ENCODE peak calls at places on chromosomes 6 and 20, in six cellular contexts. H, S, V, W, X and G are unnamed samples.

GRCh38 chr20:37335642-37336368 is 10.1 kb upstream of the SRC start:
- DNase-seq in H (no peak), S (no peak), V (peak), W (no peak), X (no peak), G (no peak)

GRCh38 chr6:26536571-26537159 is 1.5 kb upstream of the HMGN4 start:
- DNase-seq in H (peak), S (no peak), V (no peak), W (no peak), X (peak), G (no peak)

GRCh38 chr6:30922447-30922852 is 8.4 kb downstream of the VARS2 start:
- DNase-seq in H (no peak), S (no peak), V (peak), W (no peak), X (no peak), G (no peak)

GRCh38 chr6:161549977-161550655 is 276.3 kb upstream of the AGPAT4 start:
- DNase-seq in H (no peak), S (no peak), V (peak), W (no peak), X (peak), G (no peak)

GRCh38 chr6:50272611-50273010 is 222.9 kb upstream of the DEFB112 start:
- DNase-seq in H (no peak), S (no peak), V (peak), W (no peak), X (no peak), G (no peak)

GRCh38 chr6:12525276-12525675 is 191.3 kb upstream of the PHACTR1 start:
- DNase-seq in H (no peak), S (no peak), V (no peak), W (no peak), X (no peak), G (no peak)

GRCh38 chr20:55961351-55962320 is 43.7 kb downstream of the CBLN4 start:
- DNase-seq in H (no peak), S (no peak), V (no peak), W (no peak), X (no peak), G (no peak)

GRCh38 chr6:130365166-130366010 is 429 bp upstream of the TMEM200A start:
- DNase-seq in H (no peak), S (no peak), V (no peak), W (no peak), X (no peak), G (no peak)

GRCh38 chr6:167793421-167793820 is 33.3 kb upstream of the AFDN start:
- DNase-seq in H (no peak), S (no peak), V (peak), W (no peak), X (no peak), G (no peak)

GRCh38 chr20:50806126-50806768 is 11.4 kb downstream of the BCAS4 start:
- DNase-seq in H (no peak), S (no peak), V (no peak), W (no peak), X (no peak), G (no peak)

GRCh38 chr6:89145461-89145961 is 344 bp upstream of the PM20D2 start:
- DNase-seq in H (no peak), S (no peak), V (peak), W (no peak), X (peak), G (no peak)

GRCh38 chr6:100512203-100512862 is 47.6 kb upstream of the SIM1 start:
- DNase-seq in H (no peak), S (no peak), V (peak), W (no peak), X (no peak), G (peak)

GRCh38 chr6:89082439-89082838 is 1.9 kb downstream of the PNRC1 start:
- DNase-seq in H (no peak), S (no peak), V (peak), W (peak), X (no peak), G (no peak)

GRCh38 chr20:48886189-48886588 is 35.3 kb upstream of the ARFGEF2 start:
- DNase-seq in H (no peak), S (no peak), V (no peak), W (no peak), X (no peak), G (no peak)

GRCh38 chr6:138912308-138912707 is 75.7 kb downstream of the REPS1 start:
- DNase-seq in H (no peak), S (no peak), V (no peak), W (no peak), X (no peak), G (no peak)

GRCh38 chr6:26464014-26464413 is 6.3 kb downstream of the BTN2A1 start:
- DNase-seq in H (no peak), S (no peak), V (no peak), W (no peak), X (no peak), G (no peak)

GRCh38 chr20:18783385-18783959 is 30.1 kb upstream of the SCP2D1 start:
- DNase-seq in H (no peak), S (no peak), V (no peak), W (no peak), X (no peak), G (no peak)

GRCh38 chr6:168964138-168964892 is 289.3 kb downstream of the THBS2 start:
- DNase-seq in H (no peak), S (no peak), V (no peak), W (peak), X (no peak), G (no peak)

GRCh38 chr6:83592770-83593394 is 80.5 kb downstream of the PRSS35 start:
- DNase-seq in H (peak), S (no peak), V (peak), W (no peak), X (peak), G (no peak)

GRCh38 chr20:9981834-9982233 is 53.0 kb upstream of the ANKEF1 start:
- DNase-seq in H (no peak), S (no peak), V (no peak), W (no peak), X (no peak), G (peak)

GRCh38 chr20:20875716-20876115 is 163.3 kb upstream of the RALGAPA2 start:
- DNase-seq in H (no peak), S (no peak), V (peak), W (no peak), X (no peak), G (no peak)

GRCh38 chr6:44039839-44040350 is 87.4 kb downstream of the MRPL14 start:
- DNase-seq in H (no peak), S (no peak), V (no peak), W (no peak), X (no peak), G (no peak)

GRCh38 chr20:52230406-52230805 is 38.8 kb upstream of the ZFP64 start:
- DNase-seq in H (no peak), S (peak), V (peak), W (peak), X (no peak), G (peak)

GRCh38 chr6:30885481-30885998 is 1.2 kb downstream of the DDR1 start:
- DNase-seq in H (no peak), S (no peak), V (peak), W (no peak), X (no peak), G (no peak)

GRCh38 chr20:57779401-57780003 is 69.7 kb upstream of the PMEPA1 start:
- DNase-seq in H (no peak), S (peak), V (peak), W (no peak), X (no peak), G (no peak)

GRCh38 chr6:36563237-36563927 is 16.1 kb upstream of the STK38 start:
- DNase-seq in H (no peak), S (no peak), V (no peak), W (no peak), X (no peak), G (no peak)

GRCh38 chr20:57647933-57648785 is 27.9 kb upstream of the ZBP1 start:
- DNase-seq in H (no peak), S (no peak), V (no peak), W (no peak), X (no peak), G (no peak)

GRCh38 chr6:167934426-167934864 is 63.0 kb upstream of the KIF25 start:
- DNase-seq in H (no peak), S (no peak), V (no peak), W (no peak), X (no peak), G (no peak)

GRCh38 chr20:11305406-11305805 is 612.3 kb upstream of the BTBD3 start:
- DNase-seq in H (no peak), S (no peak), V (peak), W (no peak), X (no peak), G (no peak)

GRCh38 chr6:169800668-169801395 is 49.4 kb downstream of the ERMARD start:
- DNase-seq in H (no peak), S (peak), V (peak), W (peak), X (no peak), G (peak)

GRCh38 chr6:24522090-24522820 is 27.5 kb downstream of the ALDH5A1 start:
- DNase-seq in H (peak), S (peak), V (no peak), W (no peak), X (peak), G (no peak)

GRCh38 chr6:12593720-12594540 is 122.6 kb upstream of the PHACTR1 start:
- DNase-seq in H (no peak), S (peak), V (no peak), W (no peak), X (no peak), G (no peak)

GRCh38 chr6:43359381-43359780 is 10.1 kb downstream of the ZNF318 start:
- DNase-seq in H (no peak), S (no peak), V (peak), W (no peak), X (no peak), G (no peak)

GRCh38 chr20:50980071-50980681 is 21.6 kb downstream of the MOCS3 start:
- DNase-seq in H (no peak), S (peak), V (peak), W (peak), X (no peak), G (peak)

GRCh38 chr6:111088668-111089003 is 1.3 kb downstream of the SLC16A10 start:
- DNase-seq in H (no peak), S (no peak), V (no peak), W (no peak), X (no peak), G (no peak)
- H3K4me3 ChIP-seq in H (peak), S (peak), V (no peak), W (no peak), X (peak), G (no peak)

DNA sequence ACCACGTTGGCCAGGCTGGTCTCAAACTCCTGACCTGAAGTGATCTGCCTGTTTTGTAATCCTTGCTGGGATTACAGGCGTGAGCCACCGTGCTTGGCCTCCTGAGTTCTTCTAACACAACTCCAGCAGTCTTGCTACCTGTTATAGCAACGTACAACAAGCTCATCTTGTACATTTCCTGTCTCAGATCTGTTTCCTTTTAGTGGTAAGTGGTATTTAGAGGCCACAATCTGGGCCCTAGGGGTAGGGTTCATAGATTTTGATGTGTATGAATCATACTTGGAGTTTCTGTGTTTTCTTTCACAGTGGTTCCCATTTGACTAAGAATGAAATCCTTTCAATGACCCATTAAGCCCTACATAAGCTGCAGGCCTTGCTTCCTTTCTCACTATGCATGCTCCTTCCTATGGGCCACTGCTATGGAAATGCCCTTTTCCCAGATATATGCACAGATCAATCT is 27.1 kb upstream of the SYNCRIP start:
- DNase-seq in H (peak), S (no peak), V (peak), W (no peak), X (peak), G (no peak)
- H3K4me3 ChIP-seq in H (no peak), S (no peak), V (no peak), W (no peak), X (no peak), G (no peak)

GRCh38 chr6:137832110-137832509 is 34.9 kb upstream of the TNFAIP3 start:
- DNase-seq in H (no peak), S (peak), V (peak), W (no peak), X (no peak), G (peak)
- H3K4me3 ChIP-seq in H (no peak), S (no peak), V (no peak), W (no peak), X (no peak), G (no peak)

GRCh38 chr6:3195695-3196497 is 31.6 kb downstream of the TUBB2B start:
- DNase-seq in H (no peak), S (no peak), V (no peak), W (no peak), X (no peak), G (no peak)
- H3K4me3 ChIP-seq in H (no peak), S (no peak), V (no peak), W (no peak), X (no peak), G (no peak)

GRCh38 chr6:111662794-111663231 is 57.1 kb upstream of the TRAF3IP2 start:
- DNase-seq in H (no peak), S (no peak), V (no peak), W (no peak), X (no peak), G (no peak)

GRCh38 chr6:111664565-111665039 is 58.9 kb upstream of the TRAF3IP2 start:
- DNase-seq in H (no peak), S (no peak), V (no peak), W (no peak), X (no peak), G (no peak)

GRCh38 chr6:111663232-111663631 is 57.6 kb upstream of the TRAF3IP2 start:
- DNase-seq in H (no peak), S (no peak), V (no peak), W (no peak), X (no peak), G (no peak)

GRCh38 chr6:111662192-111662793 is 56.6 kb upstream of the TRAF3IP2 start:
- DNase-seq in H (no peak), S (no peak), V (no peak), W (no peak), X (no peak), G (no peak)

GRCh38 chr6:111663692-111664564 is 58.2 kb upstream of the TRAF3IP2 start:
- DNase-seq in H (no peak), S (no peak), V (no peak), W (no peak), X (no peak), G (no peak)
- H3K4me3 ChIP-seq in H (no peak), S (no peak), V (no peak), W (no peak), X (no peak), G (no peak)

GRCh38 chr6:34083227-34083889 is 62.5 kb downstream of the GRM4 start:
- DNase-seq in H (no peak), S (no peak), V (no peak), W (no peak), X (no peak), G (no peak)

GRCh38 chr6:34082816-34083215 is 63.1 kb downstream of the GRM4 start:
- DNase-seq in H (no peak), S (no peak), V (no peak), W (no peak), X (no peak), G (no peak)

GRCh38 chr6:34079899-34080298 is 66.0 kb downstream of the GRM4 start:
- DNase-seq in H (no peak), S (no peak), V (no peak), W (no peak), X (no peak), G (no peak)

GRCh38 chr6:34084591-34085280 is 61.2 kb downstream of the GRM4 start:
- DNase-seq in H (no peak), S (no peak), V (no peak), W (no peak), X (no peak), G (no peak)

DNA sequence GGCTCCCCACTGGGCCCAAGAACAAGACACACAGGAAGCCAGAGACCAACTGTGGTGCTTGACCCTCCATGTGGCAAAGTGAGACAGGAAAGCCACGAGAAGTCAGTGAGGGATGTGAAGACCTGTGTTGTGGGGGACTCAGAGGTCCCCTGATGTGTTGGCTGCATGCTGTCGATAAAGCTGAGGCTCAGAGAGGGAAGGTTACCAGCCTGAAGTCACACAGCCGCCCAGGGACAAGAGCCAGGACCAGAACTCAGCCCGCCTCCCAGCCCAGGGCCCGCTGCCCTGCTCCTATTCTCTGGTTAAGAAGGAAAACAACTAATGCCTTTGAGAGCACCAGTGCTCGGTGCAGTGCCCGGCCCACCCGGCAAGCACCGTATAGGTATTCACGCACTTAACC is 63.5 kb downstream of the GRM4 start:
- DNase-seq in H (no peak), S (no peak), V (no peak), W (no peak), X (no peak), G (no peak)
- H3K4me3 ChIP-seq in H (no peak), S (no peak), V (no peak), W (no peak), X (no peak), G (no peak)